ENCODE peak calls at places on chromosome 1, in six cellular contexts. S is right lobe of liver, D is heart left ventricle, E is neural progenitor cell, B is choroid plexus epithelial cell, J is A549. U is an unnamed sample.

GRCh38 chr1:162093095-162093494 is 23.6 kb downstream of the NOS1AP start:
- DNase-seq in D (no peak), S (no peak), J (no peak), E (no peak), B (no peak), U (no peak)

GRCh38 chr1:229557913-229558414 is 543 bp downstream of the ABCB10 start:
- DNase-seq in J (peak; percentile 40), S (peak; percentile 72), B (peak; percentile 20), E (peak; percentile 63), D (peak; percentile 45), U (peak; percentile 12)

GRCh38 chr1:17601643-17602382 is 62.3 kb downstream of the ARHGEF10L start:
- DNase-seq in D (no peak), J (no peak), E (peak; percentile 49), B (no peak), S (no peak), U (no peak)

GRCh38 chr1:14853518-14853917 is 255.0 kb downstream of the KAZN start:
- DNase-seq in B (peak; percentile 45), D (no peak), S (no peak), E (no peak), J (no peak), U (no peak)

GRCh38 chr1:11311816-11312755 is 39.1 kb downstream of the UBIAD1 start:
- DNase-seq in J (no peak), B (no peak), D (no peak), E (no peak), S (no peak), U (no peak)

GRCh38 chr1:170001266-170001665 is 73.2 kb downstream of the KIFAP3 start:
- DNase-seq in J (no peak), E (no peak), S (no peak), D (no peak), B (no peak), U (no peak)

GRCh38 chr1:3895279-3895950 is 4.7 kb downstream of the C1orf174 start:
- DNase-seq in E (no peak), B (peak; percentile 17), J (no peak), D (no peak), S (peak; percentile 17), U (no peak)

GRCh38 chr1:167685844-167686243 is 35.9 kb upstream of the MPZL1 start:
- DNase-seq in D (no peak), E (no peak), J (no peak), B (no peak), S (no peak), U (no peak)

GRCh38 chr1:12475947-12476346 is 142.1 kb downstream of the DHRS3 start:
- DNase-seq in J (peak; percentile 33), D (no peak), E (no peak), S (no peak), B (peak; percentile 87), U (no peak)

GRCh38 chr1:94243665-94244064 is 6.3 kb upstream of the ARHGAP29 start:
- DNase-seq in B (no peak), D (no peak), S (no peak), J (no peak), E (no peak), U (no peak)

GRCh38 chr1:197686231-197686630 is 89.0 kb downstream of the DENND1B start:
- DNase-seq in D (no peak), S (no peak), E (no peak), B (no peak), J (no peak), U (no peak)

GRCh38 chr1:231702804-231703203 is 76.2 kb downstream of the DISC1 start:
- DNase-seq in J (no peak), S (no peak), B (peak; percentile 47), D (no peak), E (no peak), U (peak; percentile 60)

GRCh38 chr1:245118806-245119205 is 36.0 kb upstream of the KIF26B start:
- DNase-seq in J (no peak), S (no peak), D (no peak), E (no peak), B (no peak), U (no peak)

GRCh38 chr1:203860396-203860951 is 925 bp upstream of the SNRPE start:
- DNase-seq in S (peak; percentile 59), E (peak; percentile 20), D (no peak), J (peak; percentile 29), B (peak; percentile 10), U (peak; percentile 23)

GRCh38 chr1:203351037-203351625 is at the start of gene FMOD:
- DNase-seq in S (no peak), D (peak; percentile 71), E (peak; percentile 40), B (peak; percentile 53), J (no peak), U (peak; percentile 76)

GRCh38 chr1:164792410-164793004 is 233.5 kb downstream of the PBX1 start:
- DNase-seq in D (no peak), J (no peak), B (no peak), E (no peak), S (no peak), U (no peak)

GRCh38 chr1:164801246-164801731 is 242.3 kb downstream of the PBX1 start:
- DNase-seq in S (no peak), D (no peak), E (no peak), J (no peak), B (no peak), U (no peak)

GRCh38 chr1:164801791-164802572 is 243.0 kb downstream of the PBX1 start:
- DNase-seq in S (no peak), J (no peak), E (peak; percentile 56), B (no peak), D (no peak), U (no peak)

GRCh38 chr1:164794310-164794709 is 235.3 kb downstream of the PBX1 start:
- DNase-seq in D (no peak), J (peak; percentile 60), B (peak; percentile 97), S (no peak), E (no peak), U (peak; percentile 95)

GRCh38 chr1:164796916-164797315 is 237.9 kb downstream of the PBX1 start:
- DNase-seq in S (no peak), J (no peak), E (no peak), D (no peak), B (no peak), U (no peak)
- H3K4me3 ChIP-seq in S (no peak overlapping the region), J (no peak overlapping the region), E (no peak overlapping the region), D (no peak overlapping the region), B (no peak overlapping the region), U (no peak overlapping the region)

DNA sequence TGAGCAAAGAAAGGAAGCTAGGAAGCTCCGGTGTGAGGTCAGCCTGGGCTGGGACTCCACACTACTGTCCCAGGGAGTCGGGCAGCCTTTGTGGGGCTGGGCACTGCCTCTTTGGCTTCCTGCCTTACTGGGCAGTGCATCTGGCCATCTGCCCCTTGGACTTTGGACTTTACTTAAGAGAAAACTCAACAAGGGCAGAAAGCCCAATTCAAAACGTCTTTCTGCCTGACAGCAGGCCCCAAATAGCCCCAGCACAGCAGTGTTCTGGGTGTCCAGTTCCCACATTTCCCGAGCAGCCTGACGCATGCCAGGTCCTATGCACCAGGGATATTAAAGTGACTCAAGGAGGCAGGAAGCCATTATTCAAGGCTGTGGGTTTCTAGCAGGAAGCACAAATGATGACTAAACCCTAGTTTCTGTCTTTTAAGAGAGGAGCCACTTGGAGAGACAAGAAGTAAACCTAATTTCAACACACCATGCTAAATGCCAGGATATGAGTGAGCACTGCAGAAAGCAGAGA is 37.9 kb upstream of the EDEM3 start:
- DNase-seq in E (no peak), S (peak; percentile 86), B (peak; percentile 89), D (peak; percentile 36), J (peak; percentile 91), U (peak; percentile 96)
- H3K4me3 ChIP-seq in E (no peak overlapping the region), S (no peak overlapping the region), B (no peak overlapping the region), D (no peak overlapping the region), J (peak overlapping the region; percentile 22), U (peak overlapping the region; percentile 17)

DNA sequence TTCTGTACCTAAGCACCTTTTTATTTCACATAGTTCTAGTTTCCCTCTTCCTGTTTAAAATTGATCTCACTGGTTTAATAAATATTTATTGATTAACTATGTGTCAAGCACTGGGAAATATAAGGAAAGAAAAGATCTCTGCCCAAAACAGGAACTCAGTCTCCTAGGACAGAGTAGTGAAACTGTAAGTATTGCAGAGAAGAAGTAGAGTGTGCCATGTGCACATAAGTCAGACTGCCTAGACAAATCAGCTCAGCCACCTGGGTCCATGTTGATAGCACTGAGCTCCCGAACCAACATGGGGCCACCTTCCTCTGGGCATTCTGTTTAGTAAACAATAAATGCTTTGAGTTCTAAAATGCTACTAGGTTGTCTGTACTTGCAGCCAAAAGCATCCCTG is 9.8 kb upstream of the SSX2IP start:
- DNase-seq in S (no peak), D (no peak), J (no peak), E (no peak), B (no peak), U (no peak)
- H3K4me3 ChIP-seq in S (no peak overlapping the region), D (no peak overlapping the region), J (no peak overlapping the region), E (no peak overlapping the region), B (no peak overlapping the region), U (no peak overlapping the region)

GRCh38 chr1:51188230-51188629 is 47.8 kb upstream of the RNF11 start:
- DNase-seq in J (no peak), E (no peak), B (no peak), D (no peak), S (no peak), U (no peak)
- H3K4me3 ChIP-seq in J (no peak overlapping the region), E (no peak overlapping the region), B (no peak overlapping the region), D (no peak overlapping the region), S (no peak overlapping the region), U (no peak overlapping the region)

GRCh38 chr1:9689971-9690381 is 38.4 kb downstream of the PIK3CD start:
- DNase-seq in J (no peak), E (peak; percentile 80), D (peak; percentile 15), S (peak; percentile 62), B (no peak), U (peak; percentile 16)
- H3K4me3 ChIP-seq in J (peak overlapping the region; percentile 85), E (peak overlapping the region; percentile 78), D (peak overlapping the region; percentile 73), S (peak overlapping the region; percentile 54), B (peak overlapping the region; percentile 62), U (peak overlapping the region; percentile 61)

GRCh38 chr1:48859429-48859828 is 82.7 kb upstream of the BEND5 start:
- DNase-seq in D (no peak), B (peak; percentile 66), J (no peak), S (no peak), E (no peak), U (peak; percentile 85)
- H3K4me3 ChIP-seq in D (no peak overlapping the region), B (no peak overlapping the region), J (no peak overlapping the region), S (no peak overlapping the region), E (no peak overlapping the region), U (no peak overlapping the region)

GRCh38 chr1:214548988-214549387 is 2.4 kb downstream of the PTPN14 start:
- DNase-seq in J (no peak), S (no peak), D (peak; percentile 69), B (peak; percentile 55), E (peak; percentile 3), U (peak; percentile 55)

GRCh38 chr1:214551436-214552173 is at the start of gene PTPN14:
- DNase-seq in S (peak; percentile 76), B (peak; percentile 97), J (peak; percentile 94), D (peak; percentile 90), E (peak; percentile 98), U (peak; percentile 96)

GRCh38 chr1:214551052-214551435 is 358 bp downstream of the PTPN14 start:
- DNase-seq in D (peak; percentile 70), B (no peak), J (no peak), E (peak; percentile 75), S (peak; percentile 63), U (no peak)

GRCh38 chr1:214550339-214551051 is 907 bp downstream of the PTPN14 start:
- DNase-seq in B (no peak), D (no peak), S (no peak), J (no peak), E (peak; percentile 54), U (no peak)

GRCh38 chr1:214549604-214550338 is 1.6 kb downstream of the PTPN14 start:
- DNase-seq in E (peak; percentile 40), S (no peak), J (peak; percentile 39), B (peak; percentile 69), D (no peak), U (peak; percentile 45)
- H3K4me3 ChIP-seq in E (peak overlapping the region; percentile 71), S (peak overlapping the region; percentile 51), J (peak overlapping the region; percentile 85), B (peak overlapping the region; percentile 86), D (peak overlapping the region; percentile 93), U (peak overlapping the region; percentile 90)

U was measured in fibroblast of pulmonary artery.